ENCODE peak calls at places on chromosome 13, in four cellular contexts. J is WTC11, T is K562, G is HepG2. H is an unnamed sample.

GRCh38 chr13:44601596-44601995 is 25.5 kb upstream of the TSC22D1 start:
- DNase-seq in G (no peak), J (no peak), T (no peak), H (no peak)

GRCh38 chr13:90800082-90800746 is 547.3 kb upstream of the MIR17HG start:
- DNase-seq in G (no peak), J (no peak), T (no peak), H (no peak)

GRCh38 chr13:97413694-97414093 is 20.3 kb upstream of the RAP2A start:
- DNase-seq in T (no peak), G (no peak), J (no peak), H (no peak)

GRCh38 chr13:61277877-61278276 is 137.8 kb downstream of the PCDH20 start:
- DNase-seq in G (no peak), J (no peak), T (no peak), H (no peak)

GRCh38 chr13:41291246-41291645 is 19.8 kb upstream of the NAA16 start:
- DNase-seq in J (no peak), G (no peak), T (no peak), H (no peak)

GRCh38 chr13:25232937-25233515 is 54.3 kb downstream of the MTMR6 start:
- DNase-seq in J (no peak), T (peak; percentile 17), G (peak; percentile 41), H (peak; percentile 27)

GRCh38 chr13:100904293-100904976 is 229.8 kb upstream of the TMTC4 start:
- DNase-seq in G (no peak), T (no peak), J (no peak), H (no peak)

GRCh38 chr13:98490866-98491265 is 86.0 kb downstream of the STK24 start:
- DNase-seq in G (no peak), T (no peak), J (no peak), H (no peak)

GRCh38 chr13:26202365-26202972 is 19.6 kb downstream of the RNF6 start:
- DNase-seq in J (no peak), T (no peak), G (no peak), H (no peak)

GRCh38 chr13:86729206-86729605 is 930.0 kb upstream of the SLITRK6 start:
- DNase-seq in T (no peak), G (no peak), J (no peak), H (no peak)

GRCh38 chr13:28755546-28755870 is 36.7 kb upstream of the SLC46A3 start:
- DNase-seq in J (no peak), G (no peak), T (no peak), H (no peak)

GRCh38 chr13:52399708-52400107 is 6.3 kb downstream of the THSD1 start:
- DNase-seq in G (peak; percentile 12), T (no peak), J (no peak), H (no peak)

GRCh38 chr13:33490461-33491327 is 205.1 kb upstream of the STARD13 start:
- DNase-seq in T (peak; percentile 8), G (no peak), J (peak; percentile 76), H (no peak)

GRCh38 chr13:81778350-81778749 is 1437.4 kb upstream of the SPRY2 start:
- DNase-seq in G (no peak), J (no peak), T (no peak), H (no peak)

DNA sequence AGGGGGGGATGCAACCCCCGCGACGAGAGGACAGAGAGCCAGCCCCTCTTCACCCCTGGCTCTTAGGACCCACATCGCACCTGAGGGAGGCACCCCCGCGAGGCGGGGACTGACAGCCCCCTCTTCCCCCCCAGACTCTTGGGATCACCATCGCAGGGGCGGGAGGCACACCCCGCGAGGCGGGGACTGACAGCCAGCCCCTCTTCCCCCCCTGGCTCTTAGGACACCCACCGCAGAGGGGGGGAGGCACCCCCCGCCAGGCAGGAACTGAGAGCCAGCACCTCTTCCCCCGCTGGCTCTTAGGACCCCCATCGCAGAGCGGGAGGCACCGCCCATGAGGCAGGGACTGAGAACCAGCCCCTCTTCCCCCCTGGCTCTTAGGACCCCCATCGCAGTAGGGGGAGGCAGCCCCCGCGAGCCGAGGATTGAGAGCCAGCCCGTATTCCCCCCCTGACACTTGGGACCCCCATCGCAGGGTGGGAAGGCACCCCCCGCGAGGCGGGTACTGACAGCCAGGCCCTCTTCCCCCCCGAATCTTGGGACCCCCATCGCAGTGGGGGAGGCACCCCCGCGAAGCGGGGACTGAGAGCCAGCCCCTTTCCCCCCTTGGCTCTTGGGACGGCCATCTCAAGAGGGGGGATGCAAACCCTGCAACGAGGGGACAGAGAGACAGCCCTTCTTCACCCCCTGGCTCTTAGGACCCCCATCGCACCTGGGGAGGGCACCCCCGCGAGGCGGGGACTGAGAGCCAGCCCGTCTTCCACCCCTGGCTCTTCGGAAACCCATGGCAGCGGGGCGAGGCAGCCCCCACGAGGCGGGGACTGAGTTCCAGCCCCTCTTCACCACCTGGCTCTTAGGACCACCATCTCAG is 2425.1 kb upstream of the PCDH20 start:
- DNase-seq in G (no peak), T (no peak), J (no peak), H (no peak)
- TF ChIP-seq ELF4 in G (no peak), T (no peak), J (no peak), H (no peak)

DNA sequence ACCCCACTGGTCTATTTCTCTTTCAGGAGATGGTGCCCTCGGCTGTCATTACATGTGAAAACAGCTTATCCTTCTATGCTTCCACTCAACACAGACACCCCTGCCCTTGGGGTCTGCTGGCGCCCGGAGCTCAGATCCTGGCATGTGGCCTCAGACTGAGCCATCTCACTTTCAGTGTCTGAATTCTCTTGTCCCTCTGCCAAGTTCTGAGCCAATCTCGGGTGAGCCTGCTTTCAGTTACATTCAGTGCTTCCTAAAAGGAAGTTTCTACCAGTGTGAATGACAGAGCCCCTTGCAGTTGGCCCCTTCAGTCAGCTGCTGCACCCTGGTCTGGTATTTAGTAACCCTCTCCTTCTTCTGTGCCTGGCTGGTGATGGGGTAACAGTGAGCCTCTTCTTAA is 293.6 kb downstream of the DNAJC15 start:
- DNase-seq in T (no peak), G (no peak), J (no peak), H (no peak)
- TF ChIP-seq ELF4 in T (no peak), G (no peak), J (no peak), H (no peak)

GRCh38 chr13:110525328-110526319 is 35.9 kb downstream of the RAB20 start:
- DNase-seq in G (no peak), J (no peak), T (no peak), H (no peak)
- TF ChIP-seq ELF4 in G (no peak), J (no peak), T (no peak), H (no peak)

GRCh38 chr13:104491951-104492350 is 1425.7 kb upstream of the SLC10A2 start:
- DNase-seq in G (no peak), T (no peak), J (no peak), H (no peak)
- TF ChIP-seq ELF4 in G (no peak), T (no peak), J (no peak), H (no peak)

GRCh38 chr13:75913925-75914324 is 277.8 kb downstream of the LMO7 start:
- DNase-seq in G (no peak), T (no peak), J (no peak), H (no peak)
- TF ChIP-seq ELF4 in G (no peak), T (no peak), J (no peak), H (no peak)

GRCh38 chr13:69194130-69194529 is 913.5 kb upstream of the ATXN8OS start:
- DNase-seq in T (no peak), G (no peak), J (no peak), H (no peak)

GRCh38 chr13:69198706-69199105 is 908.9 kb upstream of the ATXN8OS start:
- DNase-seq in T (no peak), G (no peak), J (no peak), H (no peak)

GRCh38 chr13:69204620-69205019 is 903.0 kb upstream of the ATXN8OS start:
- DNase-seq in T (no peak), G (no peak), J (no peak), H (no peak)

DNA sequence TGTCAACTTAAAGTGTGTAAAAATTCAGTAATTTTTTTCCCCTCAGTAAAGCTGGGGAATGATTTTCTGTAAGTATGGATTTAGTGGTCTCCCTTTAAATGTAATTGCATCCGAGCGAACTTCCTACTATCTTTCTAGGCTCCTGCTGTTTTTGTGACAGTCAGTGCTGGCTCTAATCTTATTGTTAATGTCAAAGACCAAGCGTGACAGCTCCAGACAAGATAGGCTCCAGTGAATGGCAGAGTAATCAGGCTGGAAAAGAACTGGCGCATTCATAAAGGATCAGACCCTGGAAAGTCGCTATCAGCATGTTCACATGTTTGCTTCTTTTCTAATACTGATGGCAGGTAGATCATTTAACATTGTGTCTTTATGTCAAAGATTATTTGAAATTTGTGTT is 908.0 kb upstream of the ATXN8OS start:
- DNase-seq in T (no peak), J (no peak), G (no peak), H (peak; percentile 32)
- TF ChIP-seq ELF4 in T (no peak), J (no peak), G (no peak), H (no peak)

DNA sequence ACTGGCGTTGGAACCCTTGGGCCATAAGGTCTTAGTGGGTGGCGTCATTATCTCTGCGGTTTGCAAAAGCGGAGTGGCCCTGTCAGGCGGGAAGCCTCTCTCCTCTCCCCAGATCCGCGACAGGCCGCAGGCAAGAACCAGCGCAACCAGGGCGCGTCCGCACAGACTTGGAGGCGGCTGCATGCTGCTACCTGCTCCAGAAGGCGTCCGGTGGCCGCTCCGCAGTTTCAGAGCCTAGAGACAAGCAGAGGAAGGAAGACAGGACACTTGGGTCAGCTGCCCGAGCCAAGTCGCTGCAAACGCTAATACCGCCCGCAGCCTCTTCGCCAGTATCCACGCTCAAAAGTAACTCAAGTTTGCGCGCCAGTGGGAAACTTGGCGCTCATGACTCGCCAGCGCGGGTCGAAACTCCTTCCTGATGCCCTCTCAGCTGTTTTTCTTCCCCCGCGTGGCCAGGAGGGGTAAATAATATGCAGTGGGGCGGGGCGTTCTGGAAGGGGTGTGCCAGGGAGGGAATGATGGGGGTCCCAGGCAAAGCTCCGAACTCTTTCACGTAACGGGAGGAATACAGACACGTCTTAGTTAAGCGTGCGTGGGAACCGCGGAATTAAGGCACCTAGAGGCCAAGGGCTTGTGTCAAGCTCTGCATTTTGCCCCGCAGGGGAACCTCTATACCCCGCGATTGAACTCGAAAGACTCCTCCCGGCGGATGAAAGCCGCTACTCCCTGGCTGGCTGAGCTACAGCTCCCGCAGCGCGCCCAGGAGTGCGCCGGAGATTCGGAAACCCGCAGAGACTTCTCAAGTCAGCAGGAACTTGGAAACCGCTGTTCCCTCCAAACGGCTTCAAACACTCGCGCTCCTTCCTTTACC is at the start of gene EDNRB:
- DNase-seq in J (peak; percentile 65), G (no peak), T (no peak), H (peak; percentile 72)
- TF ChIP-seq ELF4 in J (no peak), G (no peak), T (no peak), H (no peak)

DNA sequence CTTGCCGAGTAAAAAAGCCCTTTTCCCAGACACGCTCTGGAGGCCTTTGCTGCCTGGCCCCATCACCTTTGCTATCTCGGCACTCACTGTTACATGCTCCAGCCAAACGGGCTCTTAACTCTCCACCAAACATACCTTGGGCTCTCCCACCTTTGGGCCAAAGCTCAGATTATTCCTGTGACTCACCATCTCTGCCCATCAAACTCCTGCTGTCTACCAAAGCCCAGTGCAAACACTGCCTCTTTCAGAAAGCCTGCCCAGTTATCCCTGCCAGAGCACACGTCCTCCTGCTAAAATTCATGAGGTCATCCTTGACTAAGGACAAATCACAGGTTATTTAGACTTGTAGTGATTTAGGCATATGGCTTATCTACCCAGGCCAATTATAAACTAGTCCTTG is 48.1 kb upstream of the SERPINE3 start:
- DNase-seq in J (no peak), T (no peak), G (peak; percentile 64), H (no peak)
- TF ChIP-seq ELF4 in J (no peak), T (no peak), G (no peak), H (no peak)

DNA sequence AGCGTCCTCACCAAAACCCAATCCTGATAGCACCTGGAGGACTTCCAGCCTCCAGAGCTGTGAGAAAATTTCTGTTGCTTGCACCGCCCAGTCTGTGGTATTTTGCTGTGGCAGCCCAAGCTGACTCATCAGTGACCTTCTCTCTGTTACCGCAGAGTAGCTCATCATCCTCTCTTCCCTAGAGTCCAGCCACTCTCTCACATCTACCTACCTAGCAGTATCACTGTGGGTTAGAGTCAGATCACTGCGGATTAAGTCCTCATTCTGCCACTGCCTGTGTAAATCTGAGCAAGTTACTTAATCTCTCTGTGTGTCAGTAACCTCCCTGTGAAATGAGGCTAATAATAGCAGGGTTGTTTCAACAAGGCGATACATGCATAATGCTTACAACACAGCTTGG is 40.3 kb upstream of the USPL1 start:
- DNase-seq in J (no peak), T (peak; percentile 25), G (peak; percentile 13), H (no peak)
- TF ChIP-seq ELF4 in J (no peak), T (no peak), G (no peak), H (no peak)